ENCODE peak calls at places on chromosomes 13 and 19, in ten cellular contexts. One of them, this sample, is unnamed.

GRCh38 chr13:59112375-59112774 is 1051.4 kb downstream of the DIAPH3 start:
- DNase-seq in colonic mucosa: no peak
- DNase-seq in upper lobe of right lung: no peak
- DNase-seq in AG04450: peak
- DNase-seq in cardiac fibroblast: peak
- DNase-seq in cardiac muscle cell: peak
- DNase-seq in tibial nerve: no peak
- DNase-seq in pancreas: no peak
- DNase-seq in neural progenitor cell: peak
- DNase-seq in upper lobe of left lung: no peak
- DNase-seq in this sample: peak

GRCh38 chr19:1860821-1861598 is 2.4 kb downstream of the KLF16 start:
- DNase-seq in tibial nerve: no peak
- DNase-seq in AG04450: no peak
- DNase-seq in cardiac muscle cell: no peak
- DNase-seq in upper lobe of left lung: no peak
- DNase-seq in pancreas: no peak
- DNase-seq in upper lobe of right lung: no peak
- DNase-seq in colonic mucosa: peak
- DNase-seq in cardiac fibroblast: no peak
- DNase-seq in neural progenitor cell: no peak
- DNase-seq in this sample: no peak

GRCh38 chr19:3591876-3592613 is 6.8 kb downstream of the GIPC3 start:
- DNase-seq in upper lobe of right lung: no peak
- DNase-seq in cardiac muscle cell: peak
- DNase-seq in tibial nerve: no peak
- DNase-seq in pancreas: no peak
- DNase-seq in AG04450: no peak
- DNase-seq in neural progenitor cell: no peak
- DNase-seq in upper lobe of left lung: no peak
- DNase-seq in cardiac fibroblast: no peak
- DNase-seq in colonic mucosa: no peak
- DNase-seq in this sample: no peak

GRCh38 chr19:31947436-31947835 is 398.0 kb upstream of the ZNF507 start:
- DNase-seq in colonic mucosa: no peak
- DNase-seq in upper lobe of right lung: no peak
- DNase-seq in neural progenitor cell: no peak
- DNase-seq in upper lobe of left lung: no peak
- DNase-seq in pancreas: no peak
- DNase-seq in cardiac fibroblast: no peak
- DNase-seq in tibial nerve: no peak
- DNase-seq in cardiac muscle cell: no peak
- DNase-seq in AG04450: no peak
- DNase-seq in this sample: no peak

GRCh38 chr13:104025303-104025702 is 959.1 kb upstream of the SLC10A2 start:
- DNase-seq in cardiac muscle cell: peak
- DNase-seq in pancreas: no peak
- DNase-seq in colonic mucosa: no peak
- DNase-seq in neural progenitor cell: no peak
- DNase-seq in upper lobe of left lung: no peak
- DNase-seq in AG04450: no peak
- DNase-seq in cardiac fibroblast: no peak
- DNase-seq in upper lobe of right lung: no peak
- DNase-seq in tibial nerve: no peak
- DNase-seq in this sample: no peak

GRCh38 chr13:92103673-92104296 is 705.4 kb downstream of the GPC5 start:
- DNase-seq in upper lobe of right lung: no peak
- DNase-seq in pancreas: no peak
- DNase-seq in tibial nerve: no peak
- DNase-seq in AG04450: no peak
- DNase-seq in cardiac muscle cell: peak
- DNase-seq in neural progenitor cell: no peak
- DNase-seq in upper lobe of left lung: no peak
- DNase-seq in colonic mucosa: no peak
- DNase-seq in cardiac fibroblast: no peak
- DNase-seq in this sample: no peak

GRCh38 chr13:22080832-22081231 is 410.0 kb downstream of the FGF9 start:
- DNase-seq in neural progenitor cell: no peak
- DNase-seq in AG04450: no peak
- DNase-seq in colonic mucosa: no peak
- DNase-seq in pancreas: no peak
- DNase-seq in cardiac muscle cell: no peak
- DNase-seq in tibial nerve: no peak
- DNase-seq in cardiac fibroblast: no peak
- DNase-seq in upper lobe of left lung: no peak
- DNase-seq in upper lobe of right lung: no peak
- DNase-seq in this sample: no peak

GRCh38 chr13:46684287-46685001 is 112.5 kb downstream of the ESD start:
- DNase-seq in tibial nerve: no peak
- DNase-seq in cardiac muscle cell: peak
- DNase-seq in AG04450: no peak
- DNase-seq in upper lobe of right lung: no peak
- DNase-seq in upper lobe of left lung: no peak
- DNase-seq in colonic mucosa: no peak
- DNase-seq in pancreas: no peak
- DNase-seq in cardiac fibroblast: no peak
- DNase-seq in neural progenitor cell: peak
- DNase-seq in this sample: no peak

GRCh38 chr19:38228491-38229439 is 4.7 kb upstream of the DPF1 start:
- DNase-seq in upper lobe of left lung: no peak
- DNase-seq in upper lobe of right lung: no peak
- DNase-seq in colonic mucosa: no peak
- DNase-seq in cardiac muscle cell: no peak
- DNase-seq in AG04450: no peak
- DNase-seq in neural progenitor cell: peak
- DNase-seq in pancreas: peak
- DNase-seq in tibial nerve: no peak
- DNase-seq in cardiac fibroblast: no peak
- DNase-seq in this sample: no peak

GRCh38 chr13:54185785-54186184 is 1157.2 kb downstream of the OLFM4 start:
- DNase-seq in cardiac fibroblast: no peak
- DNase-seq in upper lobe of left lung: no peak
- DNase-seq in cardiac muscle cell: no peak
- DNase-seq in upper lobe of right lung: no peak
- DNase-seq in tibial nerve: no peak
- DNase-seq in pancreas: no peak
- DNase-seq in colonic mucosa: no peak
- DNase-seq in AG04450: no peak
- DNase-seq in neural progenitor cell: peak
- DNase-seq in this sample: no peak

GRCh38 chr13:80428344-80429096 is 87.6 kb upstream of the SPRY2 start:
- DNase-seq in cardiac fibroblast: no peak
- DNase-seq in tibial nerve: no peak
- DNase-seq in upper lobe of left lung: no peak
- DNase-seq in cardiac muscle cell: no peak
- DNase-seq in upper lobe of right lung: no peak
- DNase-seq in AG04450: no peak
- DNase-seq in colonic mucosa: no peak
- DNase-seq in pancreas: no peak
- DNase-seq in neural progenitor cell: peak
- DNase-seq in this sample: no peak

GRCh38 chr19:43229315-43229714 is 23.9 kb upstream of the PSG4 start:
- DNase-seq in tibial nerve: no peak
- DNase-seq in upper lobe of right lung: no peak
- DNase-seq in neural progenitor cell: no peak
- DNase-seq in cardiac muscle cell: peak
- DNase-seq in AG04450: no peak
- DNase-seq in pancreas: no peak
- DNase-seq in upper lobe of left lung: no peak
- DNase-seq in colonic mucosa: no peak
- DNase-seq in cardiac fibroblast: peak
- DNase-seq in this sample: peak

GRCh38 chr19:19171821-19172532 is 1.9 kb upstream of the MEF2B start:
- DNase-seq in upper lobe of right lung: no peak
- DNase-seq in cardiac muscle cell: peak
- DNase-seq in colonic mucosa: no peak
- DNase-seq in tibial nerve: no peak
- DNase-seq in cardiac fibroblast: peak
- DNase-seq in AG04450: peak
- DNase-seq in upper lobe of left lung: no peak
- DNase-seq in neural progenitor cell: no peak
- DNase-seq in pancreas: no peak
- DNase-seq in this sample: no peak

GRCh38 chr19:34806976-34807860 is 34.2 kb upstream of the ZNF599 start:
- DNase-seq in cardiac fibroblast: peak
- DNase-seq in tibial nerve: no peak
- DNase-seq in upper lobe of right lung: no peak
- DNase-seq in colonic mucosa: no peak
- DNase-seq in neural progenitor cell: no peak
- DNase-seq in AG04450: no peak
- DNase-seq in pancreas: no peak
- DNase-seq in upper lobe of left lung: no peak
- DNase-seq in cardiac muscle cell: no peak
- DNase-seq in this sample: no peak

GRCh38 chr19:45276284-45276687 is 25.2 kb downstream of the MARK4 start:
- DNase-seq in AG04450: no peak
- DNase-seq in upper lobe of right lung: no peak
- DNase-seq in cardiac muscle cell: peak
- DNase-seq in colonic mucosa: no peak
- DNase-seq in pancreas: no peak
- DNase-seq in tibial nerve: no peak
- DNase-seq in cardiac fibroblast: no peak
- DNase-seq in neural progenitor cell: no peak
- DNase-seq in upper lobe of left lung: no peak
- DNase-seq in this sample: no peak

GRCh38 chr19:18672606-18673337 is 10.7 kb upstream of the CRTC1 start:
- DNase-seq in pancreas: no peak
- DNase-seq in colonic mucosa: no peak
- DNase-seq in neural progenitor cell: peak
- DNase-seq in cardiac muscle cell: peak
- DNase-seq in tibial nerve: no peak
- DNase-seq in upper lobe of right lung: no peak
- DNase-seq in AG04450: no peak
- DNase-seq in upper lobe of left lung: no peak
- DNase-seq in cardiac fibroblast: peak
- DNase-seq in this sample: no peak

GRCh38 chr19:49315111-49315510 is 9.9 kb downstream of the SLC6A16 start:
- DNase-seq in upper lobe of right lung: no peak
- DNase-seq in cardiac muscle cell: no peak
- DNase-seq in upper lobe of left lung: no peak
- DNase-seq in cardiac fibroblast: no peak
- DNase-seq in tibial nerve: no peak
- DNase-seq in AG04450: no peak
- DNase-seq in colonic mucosa: no peak
- DNase-seq in pancreas: no peak
- DNase-seq in neural progenitor cell: peak
- DNase-seq in this sample: no peak

GRCh38 chr13:111143875-111144540 is 28.9 kb downstream of the ARHGEF7 start:
- DNase-seq in pancreas: no peak
- DNase-seq in AG04450: no peak
- DNase-seq in colonic mucosa: no peak
- DNase-seq in cardiac muscle cell: no peak
- DNase-seq in neural progenitor cell: no peak
- DNase-seq in upper lobe of right lung: no peak
- DNase-seq in upper lobe of left lung: no peak
- DNase-seq in cardiac fibroblast: peak
- DNase-seq in tibial nerve: no peak
- DNase-seq in this sample: no peak
- H3K4me3 ChIP-seq in pancreas: no peak
- H3K4me3 ChIP-seq in AG04450: no peak
- H3K4me3 ChIP-seq in colonic mucosa: no peak
- H3K4me3 ChIP-seq in cardiac muscle cell: no peak
- H3K4me3 ChIP-seq in neural progenitor cell: no peak
- H3K4me3 ChIP-seq in upper lobe of right lung: no peak
- H3K4me3 ChIP-seq in upper lobe of left lung: no peak
- H3K4me3 ChIP-seq in cardiac fibroblast: no peak
- H3K4me3 ChIP-seq in tibial nerve: no peak
- H3K4me3 ChIP-seq in this sample: no peak

GRCh38 chr13:114022876-114023275 is 49.0 kb upstream of the C13orf46 start:
- DNase-seq in neural progenitor cell: no peak
- DNase-seq in pancreas: peak
- DNase-seq in tibial nerve: no peak
- DNase-seq in cardiac fibroblast: no peak
- DNase-seq in colonic mucosa: no peak
- DNase-seq in upper lobe of right lung: no peak
- DNase-seq in cardiac muscle cell: no peak
- DNase-seq in AG04450: no peak
- DNase-seq in upper lobe of left lung: no peak
- DNase-seq in this sample: no peak

GRCh38 chr13:114025432-114026127 is 51.7 kb upstream of the C13orf46 start:
- DNase-seq in upper lobe of left lung: no peak
- DNase-seq in colonic mucosa: no peak
- DNase-seq in upper lobe of right lung: no peak
- DNase-seq in pancreas: peak
- DNase-seq in neural progenitor cell: peak
- DNase-seq in tibial nerve: no peak
- DNase-seq in AG04450: peak
- DNase-seq in cardiac muscle cell: peak
- DNase-seq in cardiac fibroblast: peak
- DNase-seq in this sample: no peak

GRCh38 chr13:114024603-114025431 is 50.9 kb upstream of the C13orf46 start:
- DNase-seq in neural progenitor cell: no peak
- DNase-seq in cardiac fibroblast: no peak
- DNase-seq in cardiac muscle cell: no peak
- DNase-seq in upper lobe of left lung: no peak
- DNase-seq in colonic mucosa: no peak
- DNase-seq in AG04450: no peak
- DNase-seq in pancreas: peak
- DNase-seq in upper lobe of right lung: no peak
- DNase-seq in tibial nerve: no peak
- DNase-seq in this sample: no peak

GRCh38 chr13:114022309-114022669 is 48.4 kb upstream of the C13orf46 start:
- DNase-seq in pancreas: peak
- DNase-seq in AG04450: no peak
- DNase-seq in cardiac muscle cell: no peak
- DNase-seq in upper lobe of left lung: no peak
- DNase-seq in colonic mucosa: no peak
- DNase-seq in cardiac fibroblast: no peak
- DNase-seq in tibial nerve: no peak
- DNase-seq in neural progenitor cell: no peak
- DNase-seq in upper lobe of right lung: no peak
- DNase-seq in this sample: no peak

GRCh38 chr13:114023716-114024602 is 50.1 kb upstream of the C13orf46 start:
- DNase-seq in upper lobe of right lung: no peak
- DNase-seq in cardiac fibroblast: no peak
- DNase-seq in cardiac muscle cell: no peak
- DNase-seq in neural progenitor cell: no peak
- DNase-seq in pancreas: peak
- DNase-seq in upper lobe of left lung: no peak
- DNase-seq in colonic mucosa: no peak
- DNase-seq in tibial nerve: no peak
- DNase-seq in AG04450: no peak
- DNase-seq in this sample: no peak
- TF ChIP-seq CTCF in upper lobe of right lung: no peak
- TF ChIP-seq CTCF in cardiac fibroblast: no peak
- TF ChIP-seq CTCF in cardiac muscle cell: no peak
- TF ChIP-seq CTCF in neural progenitor cell: no peak
- TF ChIP-seq CTCF in pancreas: no peak
- TF ChIP-seq CTCF in upper lobe of left lung: no peak
- TF ChIP-seq CTCF in colonic mucosa: no peak
- TF ChIP-seq CTCF in tibial nerve: no peak
- TF ChIP-seq CTCF in AG04450: no peak
- TF ChIP-seq CTCF in this sample: no peak

GRCh38 chr13:24644051-24644450 is 36.2 kb upstream of the ATP12A start:
- DNase-seq in colonic mucosa: no peak
- DNase-seq in cardiac muscle cell: peak
- DNase-seq in cardiac fibroblast: peak
- DNase-seq in upper lobe of right lung: no peak
- DNase-seq in AG04450: no peak
- DNase-seq in tibial nerve: no peak
- DNase-seq in neural progenitor cell: no peak
- DNase-seq in pancreas: no peak
- DNase-seq in upper lobe of left lung: no peak
- DNase-seq in this sample: peak
- H3K4me3 ChIP-seq in colonic mucosa: no peak
- H3K4me3 ChIP-seq in cardiac muscle cell: no peak
- H3K4me3 ChIP-seq in cardiac fibroblast: no peak
- H3K4me3 ChIP-seq in upper lobe of right lung: no peak
- H3K4me3 ChIP-seq in AG04450: no peak
- H3K4me3 ChIP-seq in tibial nerve: no peak
- H3K4me3 ChIP-seq in neural progenitor cell: no peak
- H3K4me3 ChIP-seq in pancreas: no peak
- H3K4me3 ChIP-seq in upper lobe of left lung: no peak
- H3K4me3 ChIP-seq in this sample: no peak

GRCh38 chr13:95352486-95352885 is 51.2 kb upstream of the ABCC4 start:
- DNase-seq in AG04450: no peak
- DNase-seq in upper lobe of left lung: no peak
- DNase-seq in upper lobe of right lung: no peak
- DNase-seq in cardiac muscle cell: no peak
- DNase-seq in tibial nerve: no peak
- DNase-seq in neural progenitor cell: no peak
- DNase-seq in colonic mucosa: no peak
- DNase-seq in pancreas: no peak
- DNase-seq in cardiac fibroblast: no peak
- DNase-seq in this sample: no peak
- TF ChIP-seq CTCF in AG04450: no peak
- TF ChIP-seq CTCF in upper lobe of left lung: no peak
- TF ChIP-seq CTCF in upper lobe of right lung: no peak
- TF ChIP-seq CTCF in cardiac muscle cell: no peak
- TF ChIP-seq CTCF in tibial nerve: no peak
- TF ChIP-seq CTCF in neural progenitor cell: no peak
- TF ChIP-seq CTCF in colonic mucosa: no peak
- TF ChIP-seq CTCF in pancreas: no peak
- TF ChIP-seq CTCF in cardiac fibroblast: no peak
- TF ChIP-seq CTCF in this sample: no peak